ENCODE peak calls at places on chromosome 17, in ten cellular contexts. One of them, this sample, is unnamed.

GRCh38 chr17:66431910-66432309 is 129.5 kb downstream of the PRKCA start:
- DNase-seq in ovary: peak; percentile 37
- DNase-seq in spleen: no peak
- DNase-seq in vagina: no peak
- DNase-seq in uterus: peak; percentile 50
- DNase-seq in esophagus squamous epithelium: no peak
- DNase-seq in GM12878: no peak
- DNase-seq in transverse colon: no peak
- DNase-seq in A549: peak; percentile 31
- DNase-seq in body of pancreas: no peak
- DNase-seq in this sample: no peak

GRCh38 chr17:1438593-1439083 is 17.4 kb downstream of the CRK start:
- DNase-seq in vagina: no peak
- DNase-seq in body of pancreas: no peak
- DNase-seq in A549: peak; percentile 66
- DNase-seq in uterus: no peak
- DNase-seq in ovary: no peak
- DNase-seq in spleen: no peak
- DNase-seq in GM12878: no peak
- DNase-seq in esophagus squamous epithelium: no peak
- DNase-seq in transverse colon: no peak
- DNase-seq in this sample: no peak

GRCh38 chr17:17964710-17965109 is 7.5 kb downstream of the TOM1L2 start:
- DNase-seq in body of pancreas: no peak
- DNase-seq in transverse colon: no peak
- DNase-seq in uterus: no peak
- DNase-seq in ovary: no peak
- DNase-seq in A549: no peak
- DNase-seq in esophagus squamous epithelium: no peak
- DNase-seq in spleen: no peak
- DNase-seq in vagina: no peak
- DNase-seq in GM12878: no peak
- DNase-seq in this sample: no peak

GRCh38 chr17:28059675-28060074 is 17.2 kb downstream of the NLK start:
- DNase-seq in ovary: no peak
- DNase-seq in spleen: no peak
- DNase-seq in vagina: no peak
- DNase-seq in A549: no peak
- DNase-seq in body of pancreas: no peak
- DNase-seq in GM12878: no peak
- DNase-seq in transverse colon: no peak
- DNase-seq in uterus: no peak
- DNase-seq in esophagus squamous epithelium: no peak
- DNase-seq in this sample: no peak

GRCh38 chr17:43011728-43012472 is 5.3 kb downstream of the IFI35 start:
- DNase-seq in ovary: no peak
- DNase-seq in A549: no peak
- DNase-seq in GM12878: no peak
- DNase-seq in spleen: no peak
- DNase-seq in transverse colon: no peak
- DNase-seq in body of pancreas: no peak
- DNase-seq in esophagus squamous epithelium: no peak
- DNase-seq in uterus: no peak
- DNase-seq in vagina: no peak
- DNase-seq in this sample: no peak

GRCh38 chr17:48663134-48663924 is 37.2 kb upstream of the HOXB9 start:
- DNase-seq in body of pancreas: no peak
- DNase-seq in ovary: no peak
- DNase-seq in uterus: no peak
- DNase-seq in transverse colon: no peak
- DNase-seq in A549: no peak
- DNase-seq in spleen: no peak
- DNase-seq in GM12878: no peak
- DNase-seq in vagina: no peak
- DNase-seq in esophagus squamous epithelium: no peak
- DNase-seq in this sample: no peak

GRCh38 chr17:49730078-49730786 is 22.5 kb upstream of the SLC35B1 start:
- DNase-seq in body of pancreas: peak; percentile 87
- DNase-seq in uterus: peak; percentile 91
- DNase-seq in vagina: no peak
- DNase-seq in ovary: peak; percentile 90
- DNase-seq in GM12878: no peak
- DNase-seq in transverse colon: peak; percentile 59
- DNase-seq in esophagus squamous epithelium: no peak
- DNase-seq in spleen: no peak
- DNase-seq in A549: no peak
- DNase-seq in this sample: no peak

GRCh38 chr17:47841488-47842308 is 625 bp upstream of the SCRN2 start:
- DNase-seq in body of pancreas: no peak
- DNase-seq in A549: no peak
- DNase-seq in uterus: no peak
- DNase-seq in esophagus squamous epithelium: no peak
- DNase-seq in ovary: no peak
- DNase-seq in spleen: no peak
- DNase-seq in transverse colon: no peak
- DNase-seq in vagina: no peak
- DNase-seq in GM12878: no peak
- DNase-seq in this sample: no peak

GRCh38 chr17:68349157-68349556 is 57.9 kb downstream of the ARSG start:
- DNase-seq in vagina: no peak
- DNase-seq in spleen: no peak
- DNase-seq in ovary: no peak
- DNase-seq in body of pancreas: no peak
- DNase-seq in transverse colon: no peak
- DNase-seq in esophagus squamous epithelium: no peak
- DNase-seq in GM12878: peak; percentile 43
- DNase-seq in uterus: no peak
- DNase-seq in A549: no peak
- DNase-seq in this sample: no peak

GRCh38 chr17:74860229-74860998 is 729 bp upstream of the GRIN2C start:
- DNase-seq in GM12878: no peak
- DNase-seq in A549: no peak
- DNase-seq in body of pancreas: no peak
- DNase-seq in vagina: no peak
- DNase-seq in uterus: no peak
- DNase-seq in ovary: no peak
- DNase-seq in spleen: no peak
- DNase-seq in esophagus squamous epithelium: no peak
- DNase-seq in transverse colon: no peak
- DNase-seq in this sample: no peak

GRCh38 chr17:16925461-16926060 is 46.4 kb downstream of the TNFRSF13B start:
- DNase-seq in uterus: no peak
- DNase-seq in vagina: no peak
- DNase-seq in GM12878: no peak
- DNase-seq in ovary: no peak
- DNase-seq in esophagus squamous epithelium: no peak
- DNase-seq in A549: no peak
- DNase-seq in spleen: peak; percentile 52
- DNase-seq in body of pancreas: no peak
- DNase-seq in transverse colon: peak; percentile 4
- DNase-seq in this sample: no peak

DNA sequence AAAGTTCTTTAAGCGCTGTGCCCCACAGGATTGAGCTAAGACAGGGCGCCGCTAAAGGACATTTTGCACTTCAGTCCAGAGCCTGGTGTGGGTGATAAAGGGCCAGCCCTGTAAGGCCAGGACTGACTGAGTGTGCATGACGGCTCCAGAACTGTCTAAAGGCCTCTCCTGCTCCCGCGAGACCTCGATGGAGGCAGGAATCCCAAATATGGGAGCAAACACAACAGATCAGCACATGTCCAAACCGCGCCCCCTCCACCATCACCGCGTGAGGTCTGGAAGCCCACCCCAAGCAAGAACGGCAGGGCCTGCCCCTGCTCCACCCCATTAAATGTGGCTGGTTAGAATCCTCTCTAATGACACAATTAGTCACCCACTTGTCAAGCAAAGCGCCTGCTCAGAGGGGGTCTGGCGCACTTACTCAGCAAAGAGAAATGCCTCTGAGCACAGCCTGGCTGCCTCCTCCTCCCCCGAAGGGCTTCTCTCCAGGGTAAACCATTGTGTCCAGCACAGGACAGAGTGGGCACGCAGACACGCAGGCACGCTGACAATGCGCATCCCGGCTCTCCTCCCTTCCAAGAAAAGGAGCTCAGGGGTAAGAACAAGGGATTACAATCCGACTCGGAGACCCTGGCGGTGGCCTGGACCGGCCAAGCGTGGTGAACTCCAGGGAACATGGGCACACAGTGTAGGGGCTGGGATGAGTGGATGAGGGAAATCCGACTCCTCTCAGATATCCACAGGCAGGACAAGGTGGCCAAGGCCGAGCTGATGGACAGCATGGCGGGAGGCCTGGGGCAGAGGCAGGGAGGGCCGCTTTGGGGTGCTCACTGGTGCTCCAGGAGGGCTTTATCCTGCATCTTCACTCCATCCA is 1.5 kb downstream of the MXRA7 start:
- DNase-seq in uterus: peak; percentile 91
- DNase-seq in transverse colon: peak; percentile 72
- DNase-seq in ovary: peak; percentile 78
- DNase-seq in A549: peak; percentile 29
- DNase-seq in GM12878: no peak
- DNase-seq in body of pancreas: peak; percentile 67
- DNase-seq in spleen: no peak
- DNase-seq in esophagus squamous epithelium: no peak
- DNase-seq in vagina: no peak
- DNase-seq in this sample: peak; percentile 95
- TF ChIP-seq POLR2A in uterus: peak; percentile 51
- TF ChIP-seq POLR2A in transverse colon: peak; percentile 69
- TF ChIP-seq POLR2A in ovary: peak; percentile 36
- TF ChIP-seq POLR2A in A549: peak; percentile 5
- TF ChIP-seq POLR2A in GM12878: no peak
- TF ChIP-seq POLR2A in body of pancreas: peak; percentile 78
- TF ChIP-seq POLR2A in spleen: no peak
- TF ChIP-seq POLR2A in esophagus squamous epithelium: no peak
- TF ChIP-seq POLR2A in vagina: peak; percentile 21
- TF ChIP-seq POLR2A in this sample: no peak

GRCh38 chr17:81400939-81401726 is 5.9 kb downstream of the BAHCC1 start:
- DNase-seq in esophagus squamous epithelium: no peak
- DNase-seq in GM12878: no peak
- DNase-seq in A549: no peak
- DNase-seq in uterus: no peak
- DNase-seq in ovary: no peak
- DNase-seq in vagina: no peak
- DNase-seq in body of pancreas: no peak
- DNase-seq in transverse colon: no peak
- DNase-seq in spleen: no peak
- DNase-seq in this sample: no peak
- H3K4me3 ChIP-seq in esophagus squamous epithelium: peak overlapping the region; percentile 62
- H3K4me3 ChIP-seq in GM12878: no peak overlapping the region
- H3K4me3 ChIP-seq in A549: peak overlapping the region; percentile 76
- H3K4me3 ChIP-seq in uterus: peak overlapping the region; percentile 52
- H3K4me3 ChIP-seq in ovary: peak overlapping the region; percentile 75
- H3K4me3 ChIP-seq in vagina: peak overlapping the region; percentile 78
- H3K4me3 ChIP-seq in body of pancreas: no peak overlapping the region
- H3K4me3 ChIP-seq in transverse colon: peak overlapping the region; percentile 78
- H3K4me3 ChIP-seq in spleen: peak overlapping the region; percentile 57
- H3K4me3 ChIP-seq in this sample: no peak overlapping the region

GRCh38 chr17:63932008-63932561 is at the start of gene CD79B:
- DNase-seq in spleen: peak; percentile 94
- DNase-seq in A549: no peak
- DNase-seq in transverse colon: peak; percentile 60
- DNase-seq in vagina: no peak
- DNase-seq in body of pancreas: no peak
- DNase-seq in esophagus squamous epithelium: no peak
- DNase-seq in ovary: no peak
- DNase-seq in uterus: no peak
- DNase-seq in GM12878: no peak
- DNase-seq in this sample: no peak
- TF ChIP-seq POLR2A in spleen: no peak
- TF ChIP-seq POLR2A in A549: no peak
- TF ChIP-seq POLR2A in transverse colon: peak; percentile 16
- TF ChIP-seq POLR2A in vagina: no peak
- TF ChIP-seq POLR2A in body of pancreas: no peak
- TF ChIP-seq POLR2A in esophagus squamous epithelium: no peak
- TF ChIP-seq POLR2A in ovary: no peak
- TF ChIP-seq POLR2A in uterus: no peak
- TF ChIP-seq POLR2A in GM12878: peak; percentile 88
- TF ChIP-seq POLR2A in this sample: no peak

GRCh38 chr17:8966926-8967325 is 1.4 kb upstream of the PIK3R5 start:
- DNase-seq in GM12878: no peak
- DNase-seq in spleen: no peak
- DNase-seq in vagina: no peak
- DNase-seq in esophagus squamous epithelium: no peak
- DNase-seq in uterus: no peak
- DNase-seq in A549: no peak
- DNase-seq in ovary: no peak
- DNase-seq in body of pancreas: no peak
- DNase-seq in transverse colon: no peak
- DNase-seq in this sample: no peak

GRCh38 chr17:8965394-8966168 is at the start of gene PIK3R5:
- DNase-seq in vagina: no peak
- DNase-seq in esophagus squamous epithelium: no peak
- DNase-seq in uterus: no peak
- DNase-seq in A549: no peak
- DNase-seq in ovary: no peak
- DNase-seq in body of pancreas: peak; percentile 72
- DNase-seq in transverse colon: peak; percentile 75
- DNase-seq in spleen: peak; percentile 97
- DNase-seq in GM12878: no peak
- DNase-seq in this sample: no peak

GRCh38 chr17:8963665-8964258 is 1.7 kb downstream of the PIK3R5 start:
- DNase-seq in ovary: no peak
- DNase-seq in uterus: no peak
- DNase-seq in body of pancreas: no peak
- DNase-seq in esophagus squamous epithelium: no peak
- DNase-seq in transverse colon: no peak
- DNase-seq in A549: no peak
- DNase-seq in spleen: no peak
- DNase-seq in vagina: no peak
- DNase-seq in GM12878: no peak
- DNase-seq in this sample: no peak

GRCh38 chr17:8963017-8963416 is 2.5 kb downstream of the PIK3R5 start:
- DNase-seq in transverse colon: no peak
- DNase-seq in uterus: no peak
- DNase-seq in esophagus squamous epithelium: no peak
- DNase-seq in spleen: no peak
- DNase-seq in A549: no peak
- DNase-seq in vagina: no peak
- DNase-seq in ovary: no peak
- DNase-seq in GM12878: no peak
- DNase-seq in body of pancreas: no peak
- DNase-seq in this sample: no peak

DNA sequence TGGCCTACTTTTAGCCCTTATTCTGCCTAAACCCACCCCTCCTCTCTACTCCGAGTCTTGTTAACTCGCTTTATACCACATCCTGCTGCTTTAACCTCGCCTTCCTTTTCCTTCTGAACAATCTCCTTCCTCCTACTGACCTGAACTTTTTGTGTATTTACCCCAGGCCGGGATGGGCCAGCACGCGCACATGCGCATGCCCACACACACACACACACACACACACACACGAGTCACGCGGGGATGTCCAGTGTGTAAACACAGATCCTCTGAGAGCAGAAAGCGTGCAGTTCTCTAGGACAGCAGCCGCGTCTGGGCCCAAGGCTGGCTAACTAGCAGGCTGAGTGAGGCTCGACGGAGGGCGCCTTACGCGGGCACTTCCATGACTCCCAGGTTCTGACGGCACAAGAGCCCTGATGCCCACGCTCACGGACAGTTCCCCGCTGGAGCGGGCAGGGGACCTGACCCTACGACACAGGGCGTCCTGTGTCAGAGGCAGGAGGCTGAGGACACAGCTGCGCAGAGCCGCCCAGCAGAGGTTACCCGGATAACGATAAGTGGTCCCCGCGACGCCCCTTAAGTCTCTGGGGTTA is 610 bp downstream of the PIK3R5 start:
- DNase-seq in transverse colon: no peak
- DNase-seq in vagina: no peak
- DNase-seq in esophagus squamous epithelium: no peak
- DNase-seq in A549: no peak
- DNase-seq in body of pancreas: peak; percentile 9
- DNase-seq in spleen: peak; percentile 91
- DNase-seq in GM12878: no peak
- DNase-seq in uterus: no peak
- DNase-seq in ovary: no peak
- DNase-seq in this sample: no peak
- H3K4me3 ChIP-seq in transverse colon: peak overlapping the region; percentile 20
- H3K4me3 ChIP-seq in vagina: peak overlapping the region; percentile 43
- H3K4me3 ChIP-seq in esophagus squamous epithelium: peak overlapping the region; percentile 26
- H3K4me3 ChIP-seq in A549: no peak overlapping the region
- H3K4me3 ChIP-seq in body of pancreas: no peak overlapping the region
- H3K4me3 ChIP-seq in spleen: peak overlapping the region; percentile 71
- H3K4me3 ChIP-seq in GM12878: peak overlapping the region; percentile 90
- H3K4me3 ChIP-seq in uterus: peak overlapping the region; percentile 14
- H3K4me3 ChIP-seq in ovary: no peak overlapping the region
- H3K4me3 ChIP-seq in this sample: peak overlapping the region; percentile 8